ENCODE peak calls at places on chromosome 17, in four cellular contexts. I is left ventricle myocardium inferior, G is MG63, Q is H7. H is an unnamed sample.

GRCh38 chr17:3956558-3956957 is 7.7 kb downstream of the ATP2A3 start:
- DNase-seq in I (no peak), G (peak; percentile 29), Q (peak; percentile 80), H (no peak)

GRCh38 chr17:3418222-3418621 is 7.1 kb downstream of the OR3A3 start:
- DNase-seq in I (no peak), G (no peak), Q (no peak), H (no peak)

GRCh38 chr17:10357768-10358167 is 15.0 kb downstream of the MYH13 start:
- DNase-seq in I (no peak), G (no peak), Q (peak; percentile 80), H (peak; percentile 38)

GRCh38 chr17:75843577-75844529 is at the start of gene UNC13D:
- DNase-seq in I (no peak), G (no peak), Q (peak; percentile 71), H (peak; percentile 71)

GRCh38 chr17:6830383-6830986 is 1.0 kb downstream of the TEKT1 start:
- DNase-seq in I (no peak), G (no peak), Q (no peak), H (no peak)

GRCh38 chr17:72579990-72580320 is 459.1 kb downstream of the SOX9 start:
- DNase-seq in I (no peak), G (no peak), Q (no peak), H (no peak)

GRCh38 chr17:47230864-47231263 is 21.7 kb downstream of the MYL4 start:
- DNase-seq in I (no peak), G (no peak), Q (no peak), H (no peak)

GRCh38 chr17:73165616-73166404 is 1.0 kb downstream of the SSTR2 start:
- DNase-seq in I (no peak), G (no peak), Q (peak; percentile 78), H (peak; percentile 46)

GRCh38 chr17:57408064-57408811 is 151.9 kb downstream of the MSI2 start:
- DNase-seq in I (no peak), G (no peak), Q (peak; percentile 77), H (peak; percentile 40)

DNA sequence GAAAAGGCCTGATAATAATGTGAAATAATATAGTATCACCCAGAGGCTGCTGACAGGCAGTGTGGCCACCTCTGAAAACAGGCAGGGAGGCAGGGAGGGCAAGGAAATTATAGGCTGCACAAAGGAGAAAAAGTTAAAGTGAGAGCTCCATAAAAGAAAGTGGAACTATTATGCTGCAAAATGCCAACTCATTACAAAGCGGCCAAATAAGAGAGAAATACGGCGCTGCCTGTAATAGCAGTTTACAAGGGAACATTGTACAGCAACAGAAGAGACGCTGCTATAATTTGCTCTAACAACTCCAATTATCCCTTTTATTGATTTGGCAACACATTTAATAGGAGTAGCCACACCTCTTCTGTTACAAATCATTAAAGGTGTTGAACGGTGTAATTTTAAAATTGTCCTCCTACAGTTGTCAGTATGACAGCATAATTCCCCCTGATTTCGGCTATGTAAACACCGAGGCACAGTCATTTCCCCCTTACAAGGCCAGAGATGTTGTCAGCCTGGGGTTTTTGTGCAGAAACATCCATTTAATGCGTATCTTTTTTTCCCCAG is 120.3 kb downstream of the MRM1 start:
- DNase-seq in I (no peak), G (no peak), Q (no peak), H (no peak)
- H3K4me3 ChIP-seq in I (peak overlapping the region; percentile 65), G (no peak overlapping the region), Q (peak overlapping the region; percentile 56), H (peak overlapping the region; percentile 24)

GRCh38 chr17:43530303-43531081 is 15.6 kb downstream of the ETV4 start:
- DNase-seq in I (peak; percentile 63), G (no peak), Q (peak; percentile 94), H (no peak)
- H3K36me3 ChIP-seq in I (peaks cover 13% of the 10 kb centered on the region), G (peaks cover 17% of the 10 kb centered on the region), Q (peaks cover 26% of the 10 kb centered on the region), H (peaks cover 17% of the 10 kb centered on the region)

GRCh38 chr17:40493697-40494096 is 7.7 kb downstream of the TNS4 start:
- DNase-seq in I (no peak), G (peak; percentile 34), Q (no peak), H (no peak)
- H3K4me3 ChIP-seq in I (no peak overlapping the region), G (no peak overlapping the region), Q (no peak overlapping the region), H (no peak overlapping the region)

GRCh38 chr17:5182597-5183409 is 8.9 kb downstream of the ZNF594 start:
- DNase-seq in I (no peak), G (no peak), Q (no peak), H (no peak)
- H3K36me3 ChIP-seq in I (peaks cover 85% of the 10 kb centered on the region), G (peaks cover 8% of the 10 kb centered on the region), Q (peaks cover 10% of the 10 kb centered on the region), H (peaks cover 7% of the 10 kb centered on the region)

GRCh38 chr17:65593092-65593869 is 31.8 kb upstream of the AXIN2 start:
- DNase-seq in I (no peak), G (no peak), Q (peak; percentile 61), H (no peak)

GRCh38 chr17:65592131-65592965 is 30.9 kb upstream of the AXIN2 start:
- DNase-seq in I (no peak), G (no peak), Q (peak; percentile 28), H (no peak)

GRCh38 chr17:65594585-65594940 is 33.1 kb upstream of the AXIN2 start:
- DNase-seq in I (no peak), G (no peak), Q (peak; percentile 30), H (no peak)

GRCh38 chr17:65595071-65595655 is 33.7 kb upstream of the AXIN2 start:
- DNase-seq in I (no peak), G (no peak), Q (peak; percentile 64), H (no peak)

DNA sequence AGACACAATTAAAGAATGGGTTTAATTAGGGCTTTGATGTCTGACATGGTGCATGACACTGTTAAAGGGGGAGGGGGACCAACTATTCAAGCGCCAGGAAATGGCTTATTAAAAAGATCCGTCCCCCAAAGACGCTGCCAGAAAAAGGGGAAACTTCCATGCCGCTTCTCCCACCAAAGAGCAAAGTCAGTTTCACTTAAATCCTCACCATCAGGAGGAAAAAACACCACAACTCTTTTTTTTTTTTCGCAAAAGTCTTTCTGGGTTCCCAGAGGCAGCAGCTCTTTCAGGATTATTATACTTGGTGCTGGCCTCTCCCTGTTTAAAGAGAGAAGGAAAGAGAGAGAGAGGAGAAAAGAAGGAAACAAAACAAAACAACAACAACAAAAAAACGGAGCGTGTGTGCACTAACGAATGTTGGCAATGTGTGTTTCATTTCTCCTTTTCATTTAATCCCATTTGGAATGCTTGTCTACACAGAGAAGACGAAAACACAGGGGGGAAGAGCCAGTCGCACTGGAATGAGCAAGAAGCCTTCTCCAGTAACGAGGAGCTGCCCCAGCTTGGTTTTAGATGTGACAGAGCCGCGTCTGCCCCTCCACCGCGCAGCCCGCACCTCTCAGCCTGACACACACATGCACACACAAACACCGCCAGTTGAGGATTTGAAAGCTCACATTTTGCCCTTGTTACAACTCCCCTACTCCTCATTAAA is 32.6 kb upstream of the AXIN2 start:
- DNase-seq in I (no peak), G (peak; percentile 34), Q (peak; percentile 71), H (no peak)
- H3K4me3 ChIP-seq in I (peak overlapping the region; percentile 46), G (peak overlapping the region; percentile 33), Q (no peak overlapping the region), H (no peak overlapping the region)

DNA sequence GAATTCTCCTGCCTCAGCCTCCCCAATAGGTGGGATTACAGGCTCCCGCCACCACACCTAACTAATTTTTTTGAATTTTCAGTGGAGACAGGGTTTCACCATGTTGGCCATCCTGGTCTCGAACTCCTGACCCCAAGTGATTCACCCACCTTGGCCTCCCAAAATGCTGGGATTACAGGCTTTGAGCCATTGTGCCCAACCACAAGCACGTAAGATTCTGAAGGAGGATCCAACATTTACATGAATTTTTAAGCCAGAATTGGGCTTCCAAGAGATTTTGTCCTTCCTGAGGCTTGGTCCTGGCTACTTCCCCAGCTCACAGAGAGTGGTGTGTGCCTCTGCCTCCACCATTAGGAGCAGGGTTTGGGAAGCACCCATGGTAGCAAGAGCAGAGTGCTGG is 11.1 kb downstream of the G6PC3 start:
- DNase-seq in I (no peak), G (peak; percentile 80), Q (no peak), H (no peak)
- H3K36me3 ChIP-seq in I (peaks cover 97% of the 10 kb centered on the region), G (peaks cover 34% of the 10 kb centered on the region), Q (peaks cover 23% of the 10 kb centered on the region), H (peaks cover 43% of the 10 kb centered on the region)

GRCh38 chr17:40109471-40109824 is 9.1 kb upstream of the NR1D1 start:
- DNase-seq in I (peak; percentile 3), G (no peak), Q (no peak), H (no peak)

GRCh38 chr17:40107266-40107980 is 7.0 kb upstream of the NR1D1 start:
- DNase-seq in I (peak; percentile 25), G (no peak), Q (peak; percentile 30), H (no peak)

GRCh38 chr17:40104570-40105471 is 4.4 kb upstream of the NR1D1 start:
- DNase-seq in I (peak; percentile 12), G (no peak), Q (no peak), H (no peak)

GRCh38 chr17:40106089-40106759 is 5.8 kb upstream of the NR1D1 start:
- DNase-seq in I (peak; percentile 5), G (no peak), Q (no peak), H (no peak)

GRCh38 chr17:40106760-40107265 is 6.4 kb upstream of the NR1D1 start:
- DNase-seq in I (peak; percentile 33), G (no peak), Q (peak; percentile 47), H (no peak)
- H3K4me3 ChIP-seq in I (peak overlapping the region; percentile 26), G (no peak overlapping the region), Q (no peak overlapping the region), H (no peak overlapping the region)

DNA sequence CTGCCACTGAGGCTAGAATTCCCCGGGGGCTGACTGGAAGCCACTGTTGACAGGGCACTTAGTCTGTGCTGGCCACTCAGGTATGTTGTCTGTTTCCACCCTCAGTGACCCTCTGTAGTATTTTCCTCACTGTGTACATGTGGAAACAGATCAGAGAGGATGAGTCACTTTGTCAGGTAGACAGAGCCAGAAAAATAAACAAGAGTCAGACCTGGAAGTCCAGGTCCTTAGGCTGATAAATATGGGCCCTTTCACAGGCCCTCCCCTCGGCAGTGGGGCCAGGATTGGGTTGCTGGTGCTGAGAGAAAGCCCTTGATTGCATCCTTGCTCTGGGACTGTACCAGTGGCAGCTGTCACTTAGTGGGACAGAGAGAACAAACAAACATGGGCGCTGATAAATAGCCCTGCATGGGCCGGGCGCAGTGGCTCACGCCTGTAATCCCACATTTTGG is 21.3 kb downstream of the PGS1 start:
- DNase-seq in I (no peak), G (no peak), Q (no peak), H (no peak)
- H3K36me3 ChIP-seq in I (peaks cover 71% of the 10 kb centered on the region), G (peaks cover 88% of the 10 kb centered on the region), Q (peaks cover 54% of the 10 kb centered on the region), H (peaks cover 41% of the 10 kb centered on the region)

DNA sequence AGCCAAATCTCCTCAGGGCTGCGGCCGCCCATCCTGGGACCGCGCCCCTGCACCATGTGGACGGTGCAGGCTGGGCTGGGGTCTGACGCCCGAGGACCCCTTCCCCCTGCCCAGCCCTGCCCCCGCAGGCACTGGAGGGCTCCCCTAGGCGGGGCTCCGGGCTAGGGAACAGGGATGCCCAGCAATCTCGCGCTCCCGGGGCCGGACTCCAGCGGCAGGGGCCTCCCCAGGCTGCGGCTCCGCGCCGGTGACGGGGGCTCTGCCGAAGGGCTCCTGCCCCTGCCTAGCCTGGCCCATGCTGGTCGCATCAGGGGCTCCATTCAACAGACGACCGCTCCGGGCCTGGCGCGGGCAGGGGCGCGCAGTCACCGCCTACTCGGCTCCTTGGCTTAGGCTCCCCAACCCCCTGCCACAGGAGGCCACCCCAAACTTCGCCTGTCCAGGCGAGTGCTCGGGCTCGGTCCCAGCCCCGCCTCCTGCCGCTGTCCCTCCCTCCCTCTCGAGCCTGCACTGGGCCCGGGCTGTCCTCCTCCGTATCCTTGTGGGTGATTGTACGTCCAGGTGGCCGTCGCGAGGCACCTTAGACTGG is 27.4 kb upstream of the ADORA2B start:
- DNase-seq in I (no peak), G (no peak), Q (peak; percentile 55), H (no peak)
- H3K4me3 ChIP-seq in I (peak overlapping the region; percentile 52), G (no peak overlapping the region), Q (peak overlapping the region; percentile 16), H (no peak overlapping the region)

H was measured in GM06990.